ENCODE peak calls at places on chromosomes 2 and 18, in seven cellular contexts. A, W, Q, G, R, I and V are unnamed samples.

GRCh38 chr2:100623033-100623715 is 60.4 kb downstream of the PDCL3 start:
- DNase-seq in A (no peak), W (no peak), R (no peak), Q (no peak), I (no peak), G (no peak), V (no peak)

GRCh38 chr18:41311571-41312240 is 643.3 kb upstream of the PIK3C3 start:
- DNase-seq in R (peak; percentile 69), G (no peak), I (no peak), W (no peak), A (no peak), Q (no peak), V (no peak)

GRCh38 chr18:74367905-74368304 is 52.3 kb downstream of the C18orf63 start:
- DNase-seq in G (no peak), I (no peak), R (no peak), W (no peak), Q (no peak), A (no peak), V (no peak)

GRCh38 chr2:193556766-193557470 is 1362.2 kb upstream of the TMEFF2 start:
- DNase-seq in Q (no peak), W (no peak), I (no peak), G (no peak), R (no peak), A (no peak), V (no peak)

GRCh38 chr18:63878982-63879381 is 8.5 kb upstream of the SERPINB2 start:
- DNase-seq in Q (no peak), W (no peak), R (no peak), A (no peak), G (no peak), I (no peak), V (no peak)

GRCh38 chr18:68694316-68694715 is 20.6 kb downstream of the TMX3 start:
- DNase-seq in I (no peak), W (no peak), Q (no peak), A (no peak), G (no peak), R (no peak), V (no peak)

GRCh38 chr2:104866122-104866864 is 12.4 kb downstream of the POU3F3 start:
- DNase-seq in W (no peak), I (no peak), G (no peak), Q (no peak), A (no peak), R (peak; percentile 62), V (no peak)

GRCh38 chr2:181309576-181309975 is 147.6 kb upstream of the ITGA4 start:
- DNase-seq in G (no peak), A (no peak), Q (no peak), R (no peak), W (no peak), I (no peak), V (no peak)

GRCh38 chr2:217849154-217849553 is 153.6 kb downstream of the TNS1 start:
- DNase-seq in W (peak; percentile 67), I (no peak), Q (no peak), G (no peak), R (no peak), A (no peak), V (no peak)

GRCh38 chr18:2303517-2304238 is 267.6 kb downstream of the METTL4 start:
- DNase-seq in I (no peak), A (no peak), Q (no peak), G (no peak), W (peak; percentile 42), R (no peak), V (no peak)

GRCh38 chr2:218405365-218406208 is 5.9 kb downstream of the CTDSP1 start:
- DNase-seq in R (peak; percentile 67), W (no peak), Q (peak; percentile 34), G (no peak), I (peak; percentile 63), A (no peak), V (peak; percentile 57)

GRCh38 chr2:234451852-234452625 is 44.8 kb downstream of the ARL4C start:
- DNase-seq in A (no peak), Q (no peak), W (peak; percentile 92), I (no peak), R (no peak), G (no peak), V (no peak)

GRCh38 chr2:54604771-54605350 is 118.6 kb upstream of the EML6 start:
- DNase-seq in W (no peak), G (no peak), Q (peak; percentile 18), R (no peak), I (no peak), A (no peak), V (no peak)

GRCh38 chr2:41910126-41910525 is 137.7 kb upstream of the PKDCC start:
- DNase-seq in A (no peak), G (no peak), R (no peak), Q (peak; percentile 18), I (no peak), W (peak; percentile 90), V (no peak)

GRCh38 chr2:19235308-19235707 is 123.1 kb downstream of the OSR1 start:
- DNase-seq in W (peak; percentile 84), G (no peak), R (no peak), A (no peak), Q (no peak), I (no peak), V (no peak)

GRCh38 chr2:86038291-86039081 is 67.2 kb downstream of the POLR1A start:
- DNase-seq in I (no peak), R (no peak), G (no peak), Q (no peak), W (peak; percentile 82), A (no peak), V (peak; percentile 77)

GRCh38 chr2:86037795-86038192 is 67.9 kb downstream of the POLR1A start:
- DNase-seq in Q (no peak), A (no peak), W (peak; percentile 30), R (no peak), G (no peak), I (no peak), V (peak; percentile 24)

GRCh38 chr2:86037141-86037794 is 68.4 kb downstream of the POLR1A start:
- DNase-seq in I (no peak), A (no peak), R (no peak), W (peak; percentile 94), Q (no peak), G (no peak), V (peak; percentile 80)

GRCh38 chr2:86039963-86040655 is 65.6 kb downstream of the POLR1A start:
- DNase-seq in Q (no peak), I (no peak), A (no peak), W (no peak), R (no peak), G (no peak), V (no peak)

DNA sequence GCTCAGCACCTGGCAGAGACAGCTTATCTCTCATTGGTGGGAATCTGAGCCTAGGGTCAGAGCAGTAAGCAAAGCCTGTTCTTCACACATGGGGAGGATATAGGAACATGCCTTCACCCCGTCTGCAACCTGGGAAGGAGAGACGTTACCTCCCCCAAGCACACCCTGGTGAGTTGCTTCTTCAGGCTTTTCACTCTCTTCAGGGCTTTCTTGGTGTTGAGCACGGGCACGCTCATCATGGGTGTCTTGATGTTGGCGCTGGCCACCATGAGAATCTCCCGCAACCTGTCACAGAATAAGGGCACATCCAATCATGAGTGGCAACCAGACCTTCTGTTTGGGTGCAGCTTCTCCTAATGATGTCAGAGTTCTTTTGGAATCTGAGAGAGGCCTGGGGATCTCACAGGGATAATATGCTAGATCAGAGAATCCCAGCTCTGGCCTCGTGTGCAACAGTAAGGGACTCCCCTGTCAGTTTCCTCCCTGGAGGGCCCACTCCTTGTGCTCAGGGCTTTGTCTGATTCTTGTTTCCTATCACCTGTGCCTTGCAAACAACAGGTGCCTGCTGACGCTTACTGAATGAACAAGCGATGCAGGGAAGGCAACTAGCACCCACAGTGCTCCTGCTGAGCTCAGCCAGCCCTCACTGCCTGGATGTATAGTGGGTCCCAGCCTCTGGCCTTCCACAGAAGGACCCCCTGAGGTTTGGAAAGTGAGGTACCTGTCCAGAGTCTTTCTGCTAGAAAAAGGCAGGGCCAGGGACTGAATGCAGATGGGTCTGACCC is 66.3 kb downstream of the POLR1A start:
- DNase-seq in R (no peak), A (no peak), I (no peak), W (no peak), G (no peak), Q (no peak), V (no peak)
- H3K27ac ChIP-seq in R (no peak overlapping the region), A (no peak overlapping the region), I (no peak overlapping the region), W (no peak overlapping the region), G (no peak overlapping the region), Q (no peak overlapping the region), V (peak overlapping the region; percentile 99)

GRCh38 chr2:120915670-120916069 is 180.0 kb downstream of the GLI2 start:
- DNase-seq in A (no peak), G (no peak), I (no peak), W (peak; percentile 9), Q (no peak), R (no peak), V (no peak)

GRCh38 chr2:120916446-120916845 is 180.8 kb downstream of the GLI2 start:
- DNase-seq in G (no peak), I (no peak), R (no peak), Q (no peak), W (no peak), A (no peak), V (no peak)

GRCh38 chr2:120913972-120914838 is 178.5 kb downstream of the GLI2 start:
- DNase-seq in W (peak; percentile 3), Q (no peak), I (no peak), A (no peak), G (no peak), R (no peak), V (no peak)

GRCh38 chr2:120912101-120912985 is 176.7 kb downstream of the GLI2 start:
- DNase-seq in I (no peak), W (peak; percentile 87), A (no peak), Q (no peak), R (no peak), G (no peak), V (no peak)

GRCh38 chr2:120914839-120915521 is 179.3 kb downstream of the GLI2 start:
- DNase-seq in W (peak; percentile 95), G (peak; percentile 61), Q (no peak), I (no peak), A (no peak), R (no peak), V (no peak)
- H3K4me1 ChIP-seq in W (peaks cover 67% of the 10 kb centered on the region), G (peaks cover 10% of the 10 kb centered on the region), Q (peaks cover 21% of the 10 kb centered on the region), I (peaks cover 12% of the 10 kb centered on the region), A (no peaks in the 10 kb centered on the region), R (peaks cover 10% of the 10 kb centered on the region), V (no peaks in the 10 kb centered on the region)

DNA sequence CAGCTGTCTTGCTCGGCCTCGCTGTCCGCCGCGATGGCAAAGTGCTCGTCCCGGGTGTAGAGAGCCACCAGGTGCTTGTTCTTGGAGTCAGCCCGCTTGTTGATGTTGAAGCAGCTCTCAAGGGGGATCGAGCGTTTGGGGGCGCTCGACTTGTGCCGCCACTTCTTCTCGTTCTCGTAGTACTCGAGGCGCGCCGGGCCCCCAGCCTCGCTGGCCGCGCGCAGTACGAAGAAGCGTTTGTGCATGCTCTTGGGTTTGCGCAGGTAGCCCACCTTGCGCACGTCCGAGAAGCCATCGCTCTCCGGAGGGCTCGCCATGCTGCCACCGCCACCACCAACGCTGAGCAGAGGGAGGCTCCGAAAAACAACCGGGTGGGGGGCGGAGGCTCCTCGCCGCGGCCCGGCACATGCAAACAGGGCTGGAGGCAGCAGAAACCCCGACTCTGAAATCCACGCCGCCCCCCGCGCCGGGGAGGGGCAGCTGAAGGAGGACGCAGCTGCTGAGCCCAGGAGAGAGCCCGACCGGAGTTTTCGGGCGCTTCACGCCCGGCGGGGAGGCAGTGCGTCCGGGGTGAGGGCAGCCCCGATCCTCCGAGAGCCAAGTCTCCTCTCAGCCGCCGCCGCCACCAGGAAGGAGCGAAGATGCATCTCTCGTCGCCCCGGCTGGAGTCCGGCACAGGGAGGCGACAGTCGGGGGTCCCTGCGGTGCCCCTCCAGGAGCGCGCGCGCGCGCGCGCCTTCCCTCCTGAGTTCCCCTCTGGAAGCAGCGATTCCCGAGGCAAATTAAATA is 1.0 kb downstream of the IRS1 start:
- DNase-seq in W (peak; percentile 69), Q (peak; percentile 66), G (no peak), I (peak; percentile 72), R (peak; percentile 75), A (no peak), V (no peak)
- TF ChIP-seq EZH2 in W (no peak), Q (no peak), G (no peak), I (no peak), R (no peak), A (no peak), V (no peak)

GRCh38 chr2:39099311-39099710 is 21.5 kb downstream of the SOS1 start:
- DNase-seq in A (no peak), W (no peak), I (no peak), Q (no peak), R (no peak), G (no peak), V (no peak)
- H3K27ac ChIP-seq in A (no peak overlapping the region), W (no peak overlapping the region), I (no peak overlapping the region), Q (no peak overlapping the region), R (no peak overlapping the region), G (no peak overlapping the region), V (no peak overlapping the region)